ENCODE peak calls at places on chromosomes 11 and 22, in nine cellular contexts. Z, U, S, Y, E, X, N, M and V are unnamed samples.

GRCh38 chr11:44530413-44531115 is 34.9 kb upstream of the CD82 start:
- DNase-seq in Z (peak; percentile 31), U (peak; percentile 72), S (no peak), Y (no peak), E (no peak), X (no peak), N (no peak), M (peak; percentile 63), V (no peak)

GRCh38 chr11:66186470-66186869 is 82.0 kb upstream of the RAB1B start:
- DNase-seq in Z (no peak), U (no peak), S (no peak), Y (no peak), E (no peak), X (no peak), N (no peak), M (no peak), V (no peak)

GRCh38 chr11:96045622-96046456 is 121.9 kb upstream of the MTMR2 start:
- DNase-seq in Z (peak; percentile 93), U (no peak), S (peak; percentile 73), Y (no peak), E (no peak), X (no peak), N (peak; percentile 72), M (peak; percentile 75), V (peak; percentile 67)

GRCh38 chr22:25563757-25564319 is 637 bp upstream of the GRK3 start:
- DNase-seq in Z (no peak), U (no peak), S (no peak), Y (peak; percentile 28), E (peak; percentile 70), X (no peak), N (no peak), M (no peak), V (peak; percentile 67)

GRCh38 chr11:126647735-126648134 is 292.2 kb downstream of the ST3GAL4 start:
- DNase-seq in Z (peak; percentile 78), U (no peak), S (no peak), Y (no peak), E (no peak), X (no peak), N (no peak), M (peak; percentile 49), V (no peak)

GRCh38 chr11:5040876-5041275 is 5.5 kb upstream of the OR52J3 start:
- DNase-seq in Z (no peak), U (no peak), S (no peak), Y (no peak), E (no peak), X (no peak), N (no peak), M (no peak), V (no peak)

GRCh38 chr11:111557425-111558111 is 17.0 kb downstream of the LAYN start:
- DNase-seq in Z (peak; percentile 97), U (no peak), S (no peak), Y (no peak), E (no peak), X (no peak), N (no peak), M (peak; percentile 84), V (no peak)

GRCh38 chr22:23527971-23528740 is 51.9 kb downstream of the IGLL1 start:
- DNase-seq in Z (no peak), U (no peak), S (no peak), Y (no peak), E (no peak), X (no peak), N (no peak), M (no peak), V (peak; percentile 55)

GRCh38 chr11:118232659-118233058 is 7.8 kb upstream of the JAML start:
- DNase-seq in Z (no peak), U (no peak), S (no peak), Y (no peak), E (no peak), X (no peak), N (no peak), M (no peak), V (no peak)

GRCh38 chr11:101881586-101881985 is 33.2 kb upstream of the CEP126 start:
- DNase-seq in Z (no peak), U (no peak), S (no peak), Y (no peak), E (no peak), X (no peak), N (no peak), M (no peak), V (no peak)

GRCh38 chr22:36411589-36412258 is 24.0 kb upstream of the MYH9 start:
- DNase-seq in Z (no peak), U (no peak), S (peak; percentile 69), Y (peak; percentile 70), E (no peak), X (no peak), N (no peak), M (no peak), V (no peak)

GRCh38 chr11:60498399-60498798 is 5.8 kb downstream of the MS4A12 start:
- DNase-seq in Z (no peak), U (no peak), S (no peak), Y (no peak), E (no peak), X (no peak), N (no peak), M (no peak), V (no peak)

GRCh38 chr11:40030867-40031266 is 1428.6 kb downstream of the LRRC4C start:
- DNase-seq in Z (no peak), U (no peak), S (no peak), Y (no peak), E (no peak), X (no peak), N (no peak), M (no peak), V (no peak)

GRCh38 chr11:71930556-71931244 is 1.9 kb downstream of the RNF121 start:
- DNase-seq in Z (peak; percentile 70), U (no peak), S (no peak), Y (no peak), E (peak; percentile 12), X (no peak), N (no peak), M (no peak), V (no peak)

GRCh38 chr11:71929491-71929890 is 645 bp downstream of the RNF121 start:
- DNase-seq in Z (no peak), U (no peak), S (no peak), Y (no peak), E (no peak), X (no peak), N (no peak), M (no peak), V (no peak)

GRCh38 chr11:71927813-71928738 is at the start of gene XNDC1N:
- DNase-seq in Z (peak; percentile 90), U (peak; percentile 85), S (peak; percentile 89), Y (peak; percentile 71), E (peak; percentile 90), X (peak; percentile 89), N (peak; percentile 78), M (peak; percentile 89), V (peak; percentile 86)

GRCh38 chr11:71931245-71931602 is 2.4 kb downstream of the RNF121 start:
- DNase-seq in Z (peak; percentile 58), U (no peak), S (no peak), Y (no peak), E (peak; percentile 77), X (no peak), N (no peak), M (no peak), V (no peak)

GRCh38 chr11:71928739-71929443 is at the start of gene RNF121:
- DNase-seq in Z (peak; percentile 93), U (peak; percentile 97), S (peak; percentile 97), Y (peak; percentile 99), E (peak; percentile 98), X (peak; percentile 100), N (peak; percentile 99), M (peak; percentile 95), V (peak; percentile 98)
- H3K4me3 ChIP-seq in Z (peak within 1 kb of the TSS; percentile 99), U (peak within 1 kb of the TSS; percentile 53), S (peak within 1 kb of the TSS; percentile 94), Y (peak within 1 kb of the TSS; percentile 83), E (peak within 1 kb of the TSS; percentile 91), X (peak within 1 kb of the TSS; percentile 73), N (peak within 1 kb of the TSS; percentile 99), M (peak within 1 kb of the TSS; percentile 89), V (peak within 1 kb of the TSS; percentile 79)

GRCh38 chr11:10459029-10459970 is 4.2 kb downstream of the AMPD3 start:
- DNase-seq in Z (no peak), U (peak; percentile 58), S (peak; percentile 68), Y (no peak), E (peak; percentile 89), X (peak; percentile 75), N (no peak), M (peak; percentile 10), V (no peak)
- H3K4me3 ChIP-seq in Z (no peak overlapping the region), U (peak overlapping the region; percentile 19), S (peak overlapping the region; percentile 19), Y (no peak overlapping the region), E (peak overlapping the region; percentile 78), X (no peak overlapping the region), N (no peak overlapping the region), M (no peak overlapping the region), V (no peak overlapping the region)

GRCh38 chr11:68677432-68677831 is 6.9 kb upstream of the GAL start:
- DNase-seq in Z (peak; percentile 55), U (peak; percentile 82), S (no peak), Y (no peak), E (no peak), X (no peak), N (no peak), M (peak; percentile 71), V (peak; percentile 63)

GRCh38 chr11:68673991-68674390 is 10.4 kb upstream of the GAL start:
- DNase-seq in Z (no peak), U (no peak), S (no peak), Y (no peak), E (no peak), X (no peak), N (no peak), M (no peak), V (no peak)

GRCh38 chr11:68680541-68681231 is 3.7 kb upstream of the GAL start:
- DNase-seq in Z (no peak), U (no peak), S (no peak), Y (no peak), E (no peak), X (peak; percentile 66), N (no peak), M (no peak), V (peak; percentile 52)

GRCh38 chr11:68674461-68674860 is 9.9 kb upstream of the GAL start:
- DNase-seq in Z (no peak), U (no peak), S (no peak), Y (no peak), E (no peak), X (no peak), N (no peak), M (no peak), V (no peak)

GRCh38 chr11:68678031-68678441 is 6.3 kb upstream of the GAL start:
- DNase-seq in Z (no peak), U (no peak), S (no peak), Y (no peak), E (no peak), X (no peak), N (no peak), M (no peak), V (peak; percentile 55)
- H3K4me3 ChIP-seq in Z (no peak overlapping the region), U (no peak overlapping the region), S (no peak overlapping the region), Y (no peak overlapping the region), E (no peak overlapping the region), X (no peak overlapping the region), N (no peak overlapping the region), M (no peak overlapping the region), V (no peak overlapping the region)

DNA sequence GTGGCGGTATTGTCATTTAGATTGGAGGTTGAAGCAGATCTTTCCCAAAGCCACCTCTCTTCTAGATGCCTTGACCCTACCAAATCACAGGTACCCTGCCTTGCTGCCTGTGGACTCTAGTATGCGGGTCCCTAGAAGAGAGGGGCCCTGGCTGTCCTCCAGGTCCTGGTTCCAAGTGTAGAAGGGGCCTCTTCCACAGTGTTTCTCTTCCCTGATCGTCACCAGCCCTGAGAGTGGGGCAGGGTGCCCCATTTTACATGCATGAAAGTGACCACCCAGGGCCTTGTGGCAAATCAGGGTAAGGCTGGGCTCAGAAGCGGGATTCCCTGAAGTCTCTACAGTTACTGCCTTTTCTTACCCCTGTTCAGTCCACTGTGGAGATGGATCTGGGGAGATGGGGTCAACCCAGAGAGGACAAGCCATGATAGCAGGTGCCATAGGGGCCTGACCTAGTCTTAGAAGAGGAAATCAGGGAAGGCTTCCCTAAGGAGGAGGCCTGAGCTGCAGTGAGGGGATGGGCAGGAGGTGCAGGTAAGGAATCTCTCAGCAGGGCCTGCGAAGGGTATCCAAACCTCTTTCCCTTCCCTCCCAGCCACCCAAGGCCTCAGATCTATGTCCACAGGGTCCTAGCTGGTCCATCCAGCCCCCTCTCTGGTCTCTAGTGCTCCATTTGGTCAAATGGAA is 1.2 kb upstream of the LRRC32 start:
- DNase-seq in Z (no peak), U (no peak), S (no peak), Y (no peak), E (no peak), X (no peak), N (no peak), M (no peak), V (no peak)
- H3K4me3 ChIP-seq in Z (no peak overlapping the region), U (no peak overlapping the region), S (no peak overlapping the region), Y (no peak overlapping the region), E (no peak overlapping the region), X (no peak overlapping the region), N (no peak overlapping the region), M (no peak overlapping the region), V (no peak overlapping the region)